ENCODE peak calls at places on chromosomes 6 and 20, in ten cellular contexts. Q, H, T, Z, P, V, L, I, R and E are unnamed samples. For H3K4me1, the result is how much of the 10 kb centered on the place peaks cover.

GRCh38 chr20:8480597-8480996 is 348.5 kb downstream of the PLCB1 start:
- DNase-seq in V (no peak), L (no peak), I (no peak), Z (no peak), H (no peak), T (no peak), R (no peak), P (no peak), Q (no peak), E (no peak)

GRCh38 chr6:37643851-37644672 is 53.6 kb downstream of the MDGA1 start:
- DNase-seq in I (peak), L (no peak), T (no peak), V (no peak), Q (no peak), P (no peak), R (no peak), Z (no peak), H (no peak), E (no peak)

GRCh38 chr6:150937126-150937906 is 71.8 kb downstream of the MTHFD1L start:
- DNase-seq in V (peak), P (peak), I (no peak), Q (no peak), Z (no peak), L (no peak), R (no peak), T (no peak), H (peak), E (no peak)

GRCh38 chr6:112253842-112254816 is at the start of gene LAMA4:
- DNase-seq in T (no peak), I (no peak), H (peak), Q (peak), L (peak), R (peak), P (peak), V (peak), Z (no peak), E (peak)

GRCh38 chr6:154157082-154157481 is 118.0 kb downstream of the OPRM1 start:
- DNase-seq in Z (no peak), P (no peak), V (no peak), T (no peak), Q (no peak), I (no peak), L (no peak), H (no peak), R (no peak), E (no peak)

GRCh38 chr20:4040283-4041179 is 25.2 kb upstream of the RNF24 start:
- DNase-seq in Q (peak), Z (no peak), L (no peak), T (no peak), P (no peak), V (no peak), I (no peak), R (no peak), H (no peak), E (no peak)

GRCh38 chr6:31239854-31240253 is 32.0 kb downstream of the HLA-C start:
- DNase-seq in V (no peak), Z (no peak), H (no peak), P (no peak), I (no peak), Q (no peak), L (no peak), R (no peak), T (no peak), E (no peak)

GRCh38 chr20:35398660-35399144 is 13.1 kb downstream of the UQCC1 start:
- DNase-seq in V (no peak), Z (no peak), L (no peak), R (no peak), H (no peak), I (no peak), P (no peak), T (no peak), Q (no peak), E (no peak)

GRCh38 chr6:165969184-165969583 is 198.5 kb downstream of the TBXT start:
- DNase-seq in T (no peak), R (no peak), Z (no peak), Q (no peak), I (no peak), H (no peak), L (peak), P (no peak), V (no peak), E (no peak)

GRCh38 chr6:104537185-104537584 is 322.5 kb downstream of the HACE1 start:
- DNase-seq in I (no peak), V (no peak), Q (no peak), Z (no peak), T (no peak), H (no peak), L (no peak), P (no peak), R (no peak), E (peak)

GRCh38 chr6:147947521-147947920 is 395.1 kb upstream of the SASH1 start:
- DNase-seq in L (no peak), P (no peak), Z (no peak), Q (no peak), T (no peak), R (no peak), H (no peak), I (no peak), V (no peak), E (no peak)

GRCh38 chr6:391559-392440 is at the start of gene IRF4:
- DNase-seq in V (peak), L (no peak), H (no peak), R (no peak), P (no peak), I (no peak), T (no peak), Z (no peak), Q (peak), E (no peak)

GRCh38 chr6:150004101-150004782 is 21.1 kb downstream of the RAET1L start:
- DNase-seq in Z (no peak), Q (no peak), H (no peak), P (no peak), L (no peak), R (no peak), I (no peak), T (no peak), V (no peak), E (no peak)

GRCh38 chr6:139990865-139991264 is 616.4 kb upstream of the CITED2 start:
- DNase-seq in T (no peak), Z (no peak), Q (no peak), L (no peak), R (peak), H (no peak), P (no peak), I (no peak), V (no peak), E (no peak)

GRCh38 chr20:63544958-63545516 is 2.5 kb downstream of the SRMS start:
- DNase-seq in Q (peak), P (no peak), T (peak), Z (no peak), L (peak), V (no peak), R (no peak), H (no peak), I (no peak), E (no peak)

GRCh38 chr6:33317418-33317667 is 201 bp downstream of the ZBTB22 start:
- DNase-seq in Q (no peak), T (no peak), P (no peak), I (peak), Z (no peak), H (no peak), R (no peak), V (no peak), L (no peak), E (no peak)

GRCh38 chr20:45254867-45255266 is 503 bp upstream of the SLPI start:
- DNase-seq in L (peak), R (no peak), Q (no peak), P (no peak), T (no peak), H (no peak), V (no peak), Z (no peak), I (no peak), E (no peak)

GRCh38 chr6:109695468-109695867 is 4.4 kb downstream of the FIG4 start:
- DNase-seq in R (no peak), Z (no peak), L (peak), Q (no peak), V (no peak), I (no peak), P (no peak), T (no peak), H (no peak), E (no peak)

GRCh38 chr6:53464942-53465460 is 79.9 kb downstream of the GCLC start:
- DNase-seq in Z (no peak), V (peak), L (no peak), T (no peak), Q (peak), I (no peak), P (peak), R (peak), H (peak), E (no peak)

GRCh38 chr20:38032585-38033329 is 499 bp downstream of the TTI1 start:
- DNase-seq in T (no peak), R (no peak), Q (no peak), I (no peak), H (no peak), P (no peak), V (peak), L (peak), Z (no peak), E (no peak)

GRCh38 chr6:137389150-137389664 is 105.0 kb downstream of the OLIG3 start:
- DNase-seq in R (peak), Z (no peak), V (no peak), T (no peak), H (no peak), L (no peak), Q (peak), P (peak), I (no peak), E (no peak)

GRCh38 chr20:44113642-44113945 is 73.4 kb downstream of the JPH2 start:
- DNase-seq in I (no peak), L (no peak), V (no peak), P (no peak), T (no peak), Z (no peak), H (no peak), Q (no peak), R (no peak), E (no peak)

GRCh38 chr6:91317247-91317646 is 730.4 kb upstream of the MAP3K7 start:
- DNase-seq in I (no peak), V (no peak), L (no peak), R (no peak), T (no peak), H (no peak), P (no peak), Q (no peak), Z (no peak), E (no peak)

GRCh38 chr6:129748901-129749748 is 39.1 kb upstream of the ARHGAP18 start:
- DNase-seq in R (no peak), V (no peak), Q (no peak), Z (no peak), P (no peak), T (no peak), H (no peak), I (no peak), L (no peak), E (no peak)

GRCh38 chr6:13445005-13445743 is 42.2 kb downstream of the GFOD1 start:
- DNase-seq in R (peak), I (no peak), V (peak), Q (peak), H (peak), L (no peak), Z (peak), T (peak), P (no peak), E (no peak)
- H3K4me1 ChIP-seq in R (under half), I (under half), V (under half), Q (under half), H (under half), L (under half), Z (under half), T (under half), P (half or more), E (under half)

GRCh38 chr20:19777311-19777710 is 19.3 kb downstream of the RIN2 start:
- DNase-seq in I (no peak), Q (no peak), P (no peak), T (no peak), V (no peak), R (no peak), L (no peak), H (no peak), Z (no peak), E (no peak)
- H3K4me1 ChIP-seq in I (under half), Q (under half), P (under half), T (under half), V (half or more), R (under half), L (under half), H (under half), Z (under half), E (half or more)

GRCh38 chr6:116402108-116402507 is 31.4 kb downstream of the DSE start:
- DNase-seq in T (no peak), P (no peak), H (no peak), Q (no peak), V (no peak), R (no peak), L (no peak), I (no peak), Z (no peak), E (no peak)
- H3K4me1 ChIP-seq in T (under half), P (under half), H (under half), Q (under half), V (under half), R (under half), L (under half), I (under half), Z (under half), E (under half)

DNA sequence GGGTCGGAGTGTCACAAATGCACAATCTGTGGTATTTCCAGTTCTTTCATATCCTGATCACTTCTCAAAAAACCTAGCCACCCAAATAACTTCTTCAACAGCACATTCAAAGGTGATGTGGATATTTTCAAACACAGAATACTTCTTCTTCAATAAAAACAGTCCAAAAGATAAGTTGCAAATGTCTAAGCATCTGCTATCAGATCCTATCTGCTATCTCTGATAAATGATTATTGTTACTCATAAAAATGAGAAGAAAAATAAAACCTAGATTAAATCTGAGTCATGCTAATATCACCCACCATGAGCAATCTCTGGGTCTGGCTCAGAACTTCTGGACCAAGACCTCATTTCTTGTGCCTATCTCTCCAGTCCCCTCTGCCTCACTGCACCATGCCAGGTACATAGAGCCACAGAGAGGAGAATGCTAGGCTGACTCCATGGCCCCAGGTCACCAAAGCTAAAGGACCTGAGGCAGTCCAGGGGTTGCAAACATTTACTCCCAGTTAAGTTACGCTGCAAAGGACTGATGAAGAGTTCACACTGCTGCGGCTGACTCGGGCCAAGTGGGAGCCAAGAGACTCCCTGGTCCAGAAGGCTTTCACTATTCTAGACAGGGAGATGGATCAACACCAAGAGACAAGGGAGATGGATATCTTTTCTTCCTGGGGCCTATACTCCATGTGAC is 101.4 kb downstream of the KIF13A start:
- DNase-seq in Z (no peak), Q (no peak), P (no peak), L (no peak), I (no peak), V (no peak), T (no peak), H (no peak), R (peak), E (no peak)
- H3K4me1 ChIP-seq in Z (under half), Q (under half), P (under half), L (under half), I (under half), V (under half), T (under half), H (under half), R (under half), E (under half)

GRCh38 chr20:58308290-58308679 is 1.2 kb upstream of the RAB22A start:
- DNase-seq in Q (no peak), V (no peak), I (no peak), H (no peak), L (no peak), T (no peak), P (no peak), R (no peak), Z (no peak), E (no peak)

GRCh38 chr20:58308680-58309527 is 611 bp upstream of the RAB22A start:
- DNase-seq in P (peak), L (peak), I (peak), H (peak), T (peak), Q (peak), R (peak), Z (peak), V (peak), E (no peak)

GRCh38 chr20:58307270-58307669 is 2.2 kb upstream of the RAB22A start:
- DNase-seq in T (no peak), P (no peak), I (no peak), Z (no peak), Q (no peak), V (no peak), L (no peak), H (no peak), R (no peak), E (no peak)

GRCh38 chr20:58303547-58303946 is 6.0 kb upstream of the RAB22A start:
- DNase-seq in Q (no peak), H (no peak), Z (no peak), P (no peak), L (no peak), R (no peak), V (no peak), I (no peak), T (no peak), E (no peak)

DNA sequence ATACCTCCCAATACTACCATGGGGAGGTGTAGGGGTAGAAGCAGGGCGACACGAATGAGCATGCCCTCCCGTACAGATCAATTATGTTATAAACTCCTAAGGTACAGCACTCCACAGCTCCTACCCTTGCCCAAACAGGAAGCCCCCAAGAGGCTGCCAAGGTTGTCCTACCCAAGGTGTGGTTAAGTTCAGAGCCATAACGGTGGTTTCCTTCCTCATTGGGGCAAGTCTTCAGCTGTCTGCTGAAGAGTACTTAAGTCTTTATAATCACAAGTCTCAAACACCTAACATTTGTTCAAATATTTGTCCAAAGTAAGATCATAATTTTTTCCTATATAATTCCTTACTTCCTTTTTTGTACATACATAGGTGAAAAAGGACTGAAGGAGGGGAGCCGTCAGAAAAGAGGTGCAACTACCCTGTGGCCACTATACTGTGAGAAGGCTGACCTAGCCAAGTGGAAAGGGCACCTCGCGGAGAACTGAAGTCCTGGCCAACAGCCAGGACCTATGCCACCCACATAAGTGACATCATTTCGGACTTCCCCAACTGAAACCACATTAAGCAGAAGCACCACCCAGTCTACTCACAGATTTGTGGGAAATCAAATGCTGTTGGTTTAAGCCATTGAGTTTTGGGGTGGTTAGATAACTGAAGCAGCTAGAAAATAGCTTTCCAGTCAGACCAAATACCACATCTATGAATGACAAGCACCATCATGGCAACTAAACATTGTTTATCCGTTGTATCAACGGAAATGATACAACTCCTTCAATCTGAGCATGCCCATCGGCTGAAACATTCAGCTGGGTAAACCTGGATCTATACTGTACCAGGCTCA is 2.9 kb upstream of the RAB22A start:
- DNase-seq in Z (no peak), I (no peak), L (peak), P (peak), T (peak), R (peak), Q (peak), V (no peak), H (no peak), E (peak)
- H3K4me1 ChIP-seq in Z (under half), I (under half), L (under half), P (under half), T (under half), R (under half), Q (under half), V (under half), H (under half), E (half or more)

DNA sequence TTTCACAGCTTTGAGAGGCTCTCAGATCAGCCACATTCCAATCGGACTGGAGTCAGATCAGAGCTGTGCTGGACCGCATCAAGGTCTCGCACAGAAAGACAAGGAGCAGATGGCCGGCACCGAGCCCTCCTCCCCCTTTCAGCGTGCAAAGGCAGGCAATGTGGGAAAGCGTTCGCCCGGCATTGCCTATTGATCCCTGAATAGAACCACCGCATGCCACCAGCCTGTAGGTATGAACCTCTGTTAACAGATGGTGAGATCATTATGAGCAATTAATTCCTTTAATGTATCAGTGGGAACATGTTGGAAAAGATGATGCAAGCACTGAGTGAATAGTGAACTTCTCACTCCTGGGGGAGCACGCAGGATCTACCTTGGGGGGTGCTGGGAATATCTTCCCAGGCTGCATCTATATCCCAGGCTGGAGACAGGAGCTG is 117.5 kb upstream of the ID4 start:
- DNase-seq in P (no peak), H (no peak), Z (no peak), V (no peak), Q (no peak), I (no peak), R (no peak), T (no peak), L (no peak), E (no peak)
- H3K4me1 ChIP-seq in P (under half), H (under half), Z (under half), V (under half), Q (under half), I (under half), R (under half), T (under half), L (under half), E (under half)

GRCh38 chr20:15837563-15837962 is 735.7 kb downstream of the KIF16B start:
- DNase-seq in P (no peak), L (no peak), T (no peak), I (no peak), Z (no peak), Q (no peak), R (no peak), V (no peak), H (no peak), E (no peak)
- H3K4me1 ChIP-seq in P (under half), L (under half), T (under half), I (under half), Z (under half), Q (under half), R (under half), V (under half), H (under half), E (under half)

DNA sequence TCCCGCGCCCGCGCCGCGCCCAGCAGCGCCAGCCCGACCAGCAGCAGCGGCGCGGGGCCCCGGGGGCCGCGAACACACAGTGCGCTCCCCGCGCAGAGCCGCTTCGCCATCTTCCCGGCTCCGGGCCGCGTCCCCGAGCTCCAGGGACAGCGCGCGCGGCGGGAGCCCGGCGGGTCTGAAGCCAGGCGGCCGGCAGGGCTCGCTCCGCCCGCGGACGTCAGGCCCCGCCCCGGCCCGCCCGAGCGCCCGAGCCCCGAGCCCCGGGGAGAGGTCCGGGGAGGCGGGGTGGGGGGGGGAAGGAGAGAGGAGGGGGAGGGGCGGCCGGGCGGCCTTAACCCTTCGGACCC is at the start of gene LAMA5:
- DNase-seq in Z (peak), L (peak), P (no peak), T (no peak), Q (peak), R (peak), V (peak), H (no peak), I (peak), E (no peak)
- H3K4me1 ChIP-seq in Z (half or more), L (half or more), P (half or more), T (under half), Q (half or more), R (half or more), V (half or more), H (under half), I (half or more), E (half or more)

GRCh38 chr6:132760256-132760655 is 2.6 kb upstream of the VNN2 start:
- DNase-seq in H (no peak), Q (no peak), L (no peak), T (no peak), I (no peak), Z (no peak), P (no peak), V (no peak), R (no peak), E (no peak)
- H3K4me1 ChIP-seq in H (under half), Q (under half), L (under half), T (under half), I (under half), Z (under half), P (under half), V (under half), R (under half), E (under half)